ENCODE peak calls at places on chromosome 15, in five cellular contexts. One of them, this sample, is unnamed.

GRCh38 chr15:51718199-51718598 is 19.3 kb downstream of the LYSMD2 start:
- DNase-seq in mammary epithelial cell: no peak
- DNase-seq in BJ: no peak
- DNase-seq in endothelial cell: no peak
- DNase-seq in cardiac muscle cell: no peak
- DNase-seq in this sample: no peak

GRCh38 chr15:68725736-68726135 is 95.0 kb downstream of the ANP32A start:
- DNase-seq in endothelial cell: peak
- DNase-seq in BJ: no peak
- DNase-seq in cardiac muscle cell: peak
- DNase-seq in mammary epithelial cell: no peak
- DNase-seq in this sample: no peak

GRCh38 chr15:26115229-26115943 is 252.3 kb upstream of the ATP10A start:
- DNase-seq in BJ: no peak
- DNase-seq in cardiac muscle cell: no peak
- DNase-seq in mammary epithelial cell: no peak
- DNase-seq in endothelial cell: no peak
- DNase-seq in this sample: no peak

GRCh38 chr15:91150492-91151160 is 50.6 kb downstream of the SV2B start:
- DNase-seq in mammary epithelial cell: no peak
- DNase-seq in BJ: no peak
- DNase-seq in endothelial cell: no peak
- DNase-seq in cardiac muscle cell: no peak
- DNase-seq in this sample: no peak

GRCh38 chr15:81297147-81297572 is 26.8 kb downstream of the STARD5 start:
- DNase-seq in mammary epithelial cell: peak
- DNase-seq in cardiac muscle cell: peak
- DNase-seq in endothelial cell: no peak
- DNase-seq in BJ: no peak
- DNase-seq in this sample: peak

GRCh38 chr15:38563723-38564519 is 693 bp downstream of the RASGRP1 start:
- DNase-seq in endothelial cell: peak
- DNase-seq in cardiac muscle cell: peak
- DNase-seq in mammary epithelial cell: peak
- DNase-seq in BJ: no peak
- DNase-seq in this sample: peak

GRCh38 chr15:52289629-52290081 is 5.9 kb downstream of the MYO5C start:
- DNase-seq in cardiac muscle cell: no peak
- DNase-seq in BJ: no peak
- DNase-seq in endothelial cell: no peak
- DNase-seq in mammary epithelial cell: no peak
- DNase-seq in this sample: peak

GRCh38 chr15:34621675-34622074 is 38.2 kb upstream of the GOLGA8B start:
- DNase-seq in mammary epithelial cell: peak
- DNase-seq in cardiac muscle cell: peak
- DNase-seq in BJ: no peak
- DNase-seq in endothelial cell: no peak
- DNase-seq in this sample: peak

GRCh38 chr15:62818691-62819090 is 223.9 kb upstream of the TPM1 start:
- DNase-seq in endothelial cell: no peak
- DNase-seq in mammary epithelial cell: no peak
- DNase-seq in BJ: no peak
- DNase-seq in cardiac muscle cell: peak
- DNase-seq in this sample: no peak

GRCh38 chr15:48494646-48495045 is 150.9 kb downstream of the FBN1 start:
- DNase-seq in endothelial cell: no peak
- DNase-seq in BJ: no peak
- DNase-seq in mammary epithelial cell: peak
- DNase-seq in cardiac muscle cell: peak
- DNase-seq in this sample: no peak

GRCh38 chr15:72222433-72222832 is 8.6 kb downstream of the PKM start:
- DNase-seq in cardiac muscle cell: no peak
- DNase-seq in mammary epithelial cell: peak
- DNase-seq in endothelial cell: no peak
- DNase-seq in BJ: no peak
- DNase-seq in this sample: peak

GRCh38 chr15:90414408-90415028 is 26.5 kb downstream of the IQGAP1 start:
- DNase-seq in mammary epithelial cell: peak
- DNase-seq in endothelial cell: no peak
- DNase-seq in cardiac muscle cell: peak
- DNase-seq in BJ: peak
- DNase-seq in this sample: peak

GRCh38 chr15:38668433-38669159 is 104.0 kb upstream of the RASGRP1 start:
- DNase-seq in endothelial cell: no peak
- DNase-seq in cardiac muscle cell: no peak
- DNase-seq in mammary epithelial cell: no peak
- DNase-seq in BJ: no peak
- DNase-seq in this sample: no peak

GRCh38 chr15:51267047-51267713 is 71.2 kb downstream of the CYP19A1 start:
- DNase-seq in cardiac muscle cell: peak
- DNase-seq in BJ: no peak
- DNase-seq in endothelial cell: peak
- DNase-seq in mammary epithelial cell: no peak
- DNase-seq in this sample: peak

GRCh38 chr15:31338879-31339557 is 12.4 kb downstream of the KLF13 start:
- DNase-seq in BJ: peak
- DNase-seq in endothelial cell: no peak
- DNase-seq in mammary epithelial cell: peak
- DNase-seq in cardiac muscle cell: peak
- DNase-seq in this sample: peak

GRCh38 chr15:60255390-60255789 is 142.4 kb downstream of the ANXA2 start:
- DNase-seq in endothelial cell: no peak
- DNase-seq in BJ: no peak
- DNase-seq in mammary epithelial cell: peak
- DNase-seq in cardiac muscle cell: no peak
- DNase-seq in this sample: peak

GRCh38 chr15:67946701-67947100 is 106.9 kb upstream of the RNU6-1 start:
- DNase-seq in BJ: no peak
- DNase-seq in endothelial cell: no peak
- DNase-seq in mammary epithelial cell: no peak
- DNase-seq in cardiac muscle cell: no peak
- DNase-seq in this sample: no peak

GRCh38 chr15:71743861-71744382 is 66.4 kb upstream of the NR2E3 start:
- DNase-seq in BJ: no peak
- DNase-seq in cardiac muscle cell: peak
- DNase-seq in mammary epithelial cell: peak
- DNase-seq in endothelial cell: peak
- DNase-seq in this sample: peak

GRCh38 chr15:100438570-100438969 is 90.2 kb downstream of the CERS3 start:
- DNase-seq in cardiac muscle cell: peak
- DNase-seq in BJ: no peak
- DNase-seq in endothelial cell: no peak
- DNase-seq in mammary epithelial cell: peak
- DNase-seq in this sample: peak

GRCh38 chr15:89492934-89493631 is 3.3 kb downstream of the RHCG start:
- DNase-seq in endothelial cell: no peak
- DNase-seq in cardiac muscle cell: no peak
- DNase-seq in mammary epithelial cell: no peak
- DNase-seq in BJ: no peak
- DNase-seq in this sample: no peak

GRCh38 chr15:28897861-28898608 is 12.3 kb downstream of the APBA2 start:
- DNase-seq in BJ: no peak
- DNase-seq in cardiac muscle cell: no peak
- DNase-seq in mammary epithelial cell: no peak
- DNase-seq in endothelial cell: no peak
- DNase-seq in this sample: no peak
- TF ChIP-seq CTCF in BJ: no peak
- TF ChIP-seq CTCF in cardiac muscle cell: no peak
- TF ChIP-seq CTCF in mammary epithelial cell: no peak
- TF ChIP-seq CTCF in endothelial cell: no peak
- TF ChIP-seq CTCF in this sample: no peak

DNA sequence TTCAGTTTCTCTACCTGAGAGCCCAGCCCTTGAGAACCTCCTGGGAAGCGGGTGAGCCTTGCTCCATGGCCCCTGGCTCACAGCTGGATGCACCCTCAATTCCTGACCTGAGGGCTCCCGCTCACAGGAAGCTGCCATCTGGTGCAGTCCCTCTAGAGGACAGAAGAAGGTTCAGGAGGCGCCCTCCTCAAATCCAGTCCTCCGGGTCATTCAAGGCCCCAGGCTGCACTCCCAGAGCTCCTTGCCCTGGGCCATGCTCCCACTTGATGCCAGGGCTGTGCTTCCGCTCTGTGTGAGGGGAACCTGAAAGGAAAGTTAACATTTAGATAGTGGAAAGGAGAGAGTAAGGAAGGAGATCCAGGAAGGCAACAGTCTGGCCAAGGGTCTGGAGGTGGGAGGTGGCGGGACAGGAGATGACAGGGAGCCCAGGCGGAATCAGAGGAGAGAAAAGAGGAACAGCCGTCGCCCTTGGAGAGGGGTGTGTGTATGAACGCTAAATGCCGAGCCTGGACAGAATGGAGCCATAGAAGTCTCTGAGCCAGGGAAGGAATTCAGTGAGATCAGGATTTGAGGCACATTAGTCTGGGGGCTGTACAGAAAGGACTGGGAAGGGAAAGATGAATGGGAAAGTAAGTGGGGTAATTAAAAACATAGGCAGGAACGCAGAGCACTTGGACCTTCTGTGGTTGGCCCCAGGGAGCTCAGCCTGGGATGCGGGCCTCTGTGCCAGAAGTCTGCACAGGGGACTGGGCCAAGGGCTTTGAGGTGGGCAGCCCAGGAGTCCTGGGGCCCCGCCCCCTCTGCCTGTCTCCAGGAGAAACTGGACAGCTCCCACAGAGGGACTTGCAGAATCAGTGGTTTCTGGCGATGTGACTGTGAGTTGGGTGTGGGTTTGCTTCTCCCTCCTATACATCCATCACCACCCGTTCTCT is 26.1 kb downstream of the TBC1D21 start:
- DNase-seq in endothelial cell: no peak
- DNase-seq in mammary epithelial cell: no peak
- DNase-seq in cardiac muscle cell: peak
- DNase-seq in BJ: no peak
- DNase-seq in this sample: no peak
- TF ChIP-seq CTCF in endothelial cell: no peak
- TF ChIP-seq CTCF in mammary epithelial cell: no peak
- TF ChIP-seq CTCF in cardiac muscle cell: no peak
- TF ChIP-seq CTCF in BJ: no peak
- TF ChIP-seq CTCF in this sample: no peak

DNA sequence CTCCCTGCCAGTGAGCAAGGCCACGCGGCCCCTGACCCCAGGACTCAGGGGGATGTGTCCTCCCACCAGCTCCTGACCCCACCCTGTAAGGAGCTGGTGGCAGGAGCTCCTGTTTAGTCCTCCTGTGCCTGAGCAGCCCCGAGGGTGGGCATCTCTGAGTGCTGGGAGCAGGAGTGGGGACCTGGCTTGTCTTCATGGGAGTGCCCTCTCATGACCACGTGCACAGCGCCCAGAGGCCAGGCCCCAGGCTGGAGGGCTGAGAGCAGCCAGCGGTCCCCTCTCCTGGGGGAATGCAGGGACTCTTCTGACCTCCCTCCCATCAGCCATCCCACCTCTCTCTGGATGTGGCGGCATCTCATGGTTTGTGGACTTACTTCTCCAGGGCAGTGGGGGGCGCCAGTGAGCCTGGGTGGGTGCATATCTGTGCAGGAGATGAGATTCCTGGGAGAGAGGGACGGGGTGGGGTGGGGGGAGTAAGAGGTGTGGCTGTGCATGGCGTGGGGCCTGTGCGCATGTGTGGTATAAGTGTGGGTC is 205.6 kb downstream of the TBC1D2B start:
- DNase-seq in mammary epithelial cell: no peak
- DNase-seq in cardiac muscle cell: no peak
- DNase-seq in BJ: no peak
- DNase-seq in endothelial cell: peak
- DNase-seq in this sample: no peak
- TF ChIP-seq CTCF in mammary epithelial cell: no peak
- TF ChIP-seq CTCF in cardiac muscle cell: peak
- TF ChIP-seq CTCF in BJ: peak
- TF ChIP-seq CTCF in endothelial cell: peak
- TF ChIP-seq CTCF in this sample: no peak

GRCh38 chr15:66078196-66078928 is 175.2 kb downstream of the MEGF11 start:
- DNase-seq in mammary epithelial cell: no peak
- DNase-seq in BJ: no peak
- DNase-seq in endothelial cell: no peak
- DNase-seq in cardiac muscle cell: no peak
- DNase-seq in this sample: no peak
- TF ChIP-seq CTCF in mammary epithelial cell: no peak
- TF ChIP-seq CTCF in BJ: no peak
- TF ChIP-seq CTCF in endothelial cell: no peak
- TF ChIP-seq CTCF in cardiac muscle cell: no peak
- TF ChIP-seq CTCF in this sample: no peak

GRCh38 chr15:63928185-63928852 is 94.6 kb upstream of the HERC1 start:
- DNase-seq in BJ: no peak
- DNase-seq in endothelial cell: no peak
- DNase-seq in cardiac muscle cell: no peak
- DNase-seq in mammary epithelial cell: no peak
- DNase-seq in this sample: no peak

GRCh38 chr15:63931556-63931955 is 97.8 kb upstream of the HERC1 start:
- DNase-seq in cardiac muscle cell: no peak
- DNase-seq in mammary epithelial cell: no peak
- DNase-seq in BJ: no peak
- DNase-seq in endothelial cell: no peak
- DNase-seq in this sample: no peak

GRCh38 chr15:63933522-63933921 is 99.8 kb upstream of the HERC1 start:
- DNase-seq in cardiac muscle cell: no peak
- DNase-seq in endothelial cell: no peak
- DNase-seq in mammary epithelial cell: peak
- DNase-seq in BJ: no peak
- DNase-seq in this sample: peak

GRCh38 chr15:63923993-63924950 is 90.5 kb upstream of the HERC1 start:
- DNase-seq in endothelial cell: no peak
- DNase-seq in BJ: no peak
- DNase-seq in mammary epithelial cell: no peak
- DNase-seq in cardiac muscle cell: no peak
- DNase-seq in this sample: no peak

DNA sequence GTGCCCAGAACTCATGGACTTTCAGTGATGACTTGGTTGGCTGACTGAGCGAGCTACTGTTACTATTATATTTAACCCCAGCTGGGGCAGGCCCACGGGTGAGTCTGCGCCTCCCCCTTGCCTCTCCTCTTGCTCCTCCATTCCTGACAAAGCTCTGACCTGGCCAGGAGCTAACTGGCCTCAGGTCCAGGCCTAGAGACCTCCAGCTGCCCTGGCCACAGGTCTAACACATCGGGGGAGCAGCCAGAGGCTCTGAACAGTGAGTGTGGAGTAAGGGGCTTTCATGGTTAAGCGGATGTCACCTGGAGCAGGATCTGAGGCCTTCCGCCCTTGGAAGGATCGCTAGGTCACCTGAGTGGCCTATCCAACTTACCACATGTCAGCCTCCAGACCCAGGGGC is 96.3 kb upstream of the HERC1 start:
- DNase-seq in BJ: no peak
- DNase-seq in mammary epithelial cell: no peak
- DNase-seq in cardiac muscle cell: no peak
- DNase-seq in endothelial cell: no peak
- DNase-seq in this sample: no peak
- TF ChIP-seq CTCF in BJ: no peak
- TF ChIP-seq CTCF in mammary epithelial cell: no peak
- TF ChIP-seq CTCF in cardiac muscle cell: no peak
- TF ChIP-seq CTCF in endothelial cell: no peak
- TF ChIP-seq CTCF in this sample: no peak

This sample was measured in MCF 10A.